ENCODE peak calls at places on chromosomes 3 and 15, in seven cellular contexts. T is HepG2, U is HCT116, P is Panc1, D is K562, G is upper lobe of left lung, R is GM12878. E is an unnamed sample.
A peak's percentile ranks its signal among the peaks of the same experiment; 100 is the strongest.

GRCh38 chr15:73383310-73384185 is 14.8 kb upstream of the HCN4 start:
- ATAC-seq in P (no peak), U (no peak), R (no peak), G (no peak), D (no peak), T (no peak), E (no peak)

GRCh38 chr3:33848624-33849347 is 50.4 kb downstream of the PDCD6IP start:
- ATAC-seq in D (no peak), R (no peak), U (no peak), T (peak; percentile 50), P (no peak), G (no peak), E (no peak)

GRCh38 chr15:22224241-22224671 is 143.9 kb downstream of the OR4M2 start:
- ATAC-seq in P (no peak), U (no peak), T (no peak), G (no peak), R (no peak), D (peak; percentile 8), E (no peak)

GRCh38 chr3:149534671-149535394 is 60.3 kb downstream of the TM4SF4 start:
- ATAC-seq in D (no peak), T (peak; percentile 34), U (no peak), R (no peak), G (peak; percentile 78), P (peak; percentile 55), E (no peak)

GRCh38 chr3:111980716-111981456 is 2.1 kb downstream of the ABHD10 start:
- ATAC-seq in R (no peak), G (no peak), D (no peak), P (no peak), T (no peak), U (no peak), E (no peak)

GRCh38 chr3:72317491-72317890 is 530.8 kb downstream of the SHQ1 start:
- ATAC-seq in D (no peak), G (no peak), R (no peak), U (no peak), T (peak; percentile 28), P (no peak), E (peak; percentile 45)

GRCh38 chr3:134793562-134793961 is 1.5 kb upstream of the EPHB1 start:
- ATAC-seq in G (no peak), D (no peak), T (no peak), R (no peak), P (no peak), U (no peak), E (no peak)

GRCh38 chr3:113551821-113552220 is 19.5 kb downstream of the SIDT1 start:
- ATAC-seq in U (no peak), P (no peak), D (no peak), G (no peak), R (no peak), T (no peak), E (no peak)

GRCh38 chr3:102036015-102036414 is 186.7 kb downstream of the NFKBIZ start:
- ATAC-seq in D (no peak), R (peak; percentile 59), P (no peak), G (no peak), U (no peak), T (no peak), E (no peak)

GRCh38 chr3:194097141-194097880 is 38.6 kb upstream of the HES1 start:
- ATAC-seq in D (no peak), T (no peak), G (no peak), P (peak; percentile 26), U (no peak), R (no peak), E (no peak)

GRCh38 chr3:197750863-197751737 is 1.4 kb downstream of the FYTTD1 start:
- ATAC-seq in U (no peak), T (no peak), G (no peak), R (peak; percentile 3), D (peak; percentile 8), P (no peak), E (peak; percentile 35)

GRCh38 chr3:17151598-17152373 is 267.0 kb downstream of the PLCL2 start:
- ATAC-seq in R (peak; percentile 96), P (peak; percentile 48), G (no peak), U (no peak), D (peak; percentile 68), T (peak; percentile 19), E (no peak)

GRCh38 chr3:158434412-158435038 is 136.5 kb upstream of the MLF1 start:
- ATAC-seq in U (peak; percentile 87), P (peak; percentile 98), G (no peak), T (peak; percentile 99), D (peak; percentile 98), R (peak; percentile 96), E (no peak)

GRCh38 chr3:20280257-20280656 is 94.3 kb upstream of the SGO1 start:
- ATAC-seq in T (no peak), R (peak; percentile 36), U (no peak), G (no peak), P (no peak), D (peak; percentile 61), E (no peak)

GRCh38 chr3:192897005-192897404 is 20.7 kb downstream of the MB21D2 start:
- ATAC-seq in U (no peak), P (no peak), R (no peak), G (no peak), D (no peak), T (peak; percentile 85), E (no peak)

DNA sequence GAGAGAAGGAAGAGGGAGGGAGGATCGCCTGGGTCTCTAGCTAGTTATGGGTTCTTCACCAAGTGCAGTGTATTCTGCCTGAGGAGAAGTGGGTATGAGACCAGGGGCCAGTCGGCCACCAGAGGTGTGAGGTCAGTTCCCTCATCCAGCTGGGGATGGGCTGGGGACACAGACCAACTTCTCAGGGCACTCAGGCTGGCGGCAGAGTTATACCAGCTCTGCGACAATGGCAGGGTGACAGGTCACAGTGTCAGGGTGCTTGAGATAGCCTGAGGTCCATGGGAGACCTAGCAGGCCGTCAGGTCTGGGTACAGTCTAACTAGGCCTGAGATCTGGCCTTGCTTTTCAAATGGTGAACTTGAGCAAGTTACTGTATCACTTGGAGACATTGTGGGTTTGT is 31.4 kb upstream of the PLXNA1 start:
- ATAC-seq in U (no peak), D (no peak), P (no peak), T (no peak), R (no peak), G (no peak), E (no peak)
- TF ChIP-seq POLR2AphosphoS5 in U (no peak), D (no peak), P (no peak), T (no peak), R (no peak), G (no peak), E (no peak)

DNA sequence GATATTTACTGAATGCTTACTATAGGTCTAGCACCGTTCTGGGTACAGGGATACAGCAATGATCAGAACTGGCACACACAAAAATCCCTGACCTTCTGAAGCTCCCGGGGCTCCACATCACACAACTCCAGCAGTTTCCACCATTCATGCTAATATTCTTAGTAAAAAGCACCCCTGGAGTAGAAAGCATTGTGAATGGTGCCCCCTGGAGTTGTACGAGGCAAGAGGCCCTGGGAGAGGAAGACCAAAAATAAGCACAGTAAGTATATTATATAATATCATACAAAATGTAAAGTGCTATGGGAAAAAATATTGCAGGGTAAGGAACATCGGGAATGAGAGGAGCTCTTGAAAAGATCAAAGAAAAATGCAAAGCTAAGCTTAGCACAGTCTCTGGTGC is 790 bp upstream of the SRGAP3 start:
- ATAC-seq in G (no peak), D (no peak), R (no peak), U (no peak), P (no peak), T (no peak), E (no peak)
- TF ChIP-seq CTCF in G (no peak), D (no peak), R (peak; percentile 12), U (peak; percentile 22), P (peak; percentile 22), T (peak; percentile 10), E (no peak)

GRCh38 chr15:49330166-49330565 is 92.9 kb upstream of the FGF7 start:
- ATAC-seq in R (no peak), G (no peak), U (no peak), P (no peak), T (no peak), D (no peak), E (no peak)

GRCh38 chr15:49331951-49332350 is 91.1 kb upstream of the FGF7 start:
- ATAC-seq in U (no peak), G (no peak), P (no peak), R (no peak), T (no peak), D (peak; percentile 36), E (no peak)

GRCh38 chr15:49323207-49323606 is 99.8 kb upstream of the FGF7 start:
- ATAC-seq in R (no peak), U (no peak), D (no peak), G (no peak), T (no peak), P (no peak), E (no peak)

GRCh38 chr15:49328941-49329340 is 94.1 kb upstream of the FGF7 start:
- ATAC-seq in R (no peak), P (no peak), D (no peak), U (no peak), G (no peak), T (no peak), E (no peak)

DNA sequence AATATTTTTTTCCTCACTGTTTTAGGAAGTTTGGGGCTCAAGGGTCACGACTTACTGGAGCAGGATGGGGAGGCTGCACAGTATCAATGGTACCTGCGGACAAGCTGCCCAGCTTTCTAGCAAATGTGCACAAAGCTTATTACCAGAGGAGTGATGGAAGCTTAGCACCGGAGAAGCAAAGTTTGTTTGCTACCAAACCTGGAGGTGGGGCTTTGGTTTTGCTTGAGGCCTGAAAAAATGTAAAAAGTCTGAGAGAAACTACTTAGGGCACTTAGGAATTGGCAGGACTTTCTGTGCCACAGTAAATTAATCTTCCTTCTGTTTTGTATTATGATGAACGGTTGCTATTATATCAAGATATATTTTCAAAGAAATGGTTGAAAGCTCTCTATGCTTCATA is 95.1 kb upstream of the FGF7 start:
- ATAC-seq in P (no peak), G (no peak), D (no peak), U (no peak), R (no peak), T (no peak), E (no peak)
- TF ChIP-seq POLR2AphosphoS5 in P (no peak), G (no peak), D (no peak), U (no peak), R (no peak), T (no peak), E (no peak)

DNA sequence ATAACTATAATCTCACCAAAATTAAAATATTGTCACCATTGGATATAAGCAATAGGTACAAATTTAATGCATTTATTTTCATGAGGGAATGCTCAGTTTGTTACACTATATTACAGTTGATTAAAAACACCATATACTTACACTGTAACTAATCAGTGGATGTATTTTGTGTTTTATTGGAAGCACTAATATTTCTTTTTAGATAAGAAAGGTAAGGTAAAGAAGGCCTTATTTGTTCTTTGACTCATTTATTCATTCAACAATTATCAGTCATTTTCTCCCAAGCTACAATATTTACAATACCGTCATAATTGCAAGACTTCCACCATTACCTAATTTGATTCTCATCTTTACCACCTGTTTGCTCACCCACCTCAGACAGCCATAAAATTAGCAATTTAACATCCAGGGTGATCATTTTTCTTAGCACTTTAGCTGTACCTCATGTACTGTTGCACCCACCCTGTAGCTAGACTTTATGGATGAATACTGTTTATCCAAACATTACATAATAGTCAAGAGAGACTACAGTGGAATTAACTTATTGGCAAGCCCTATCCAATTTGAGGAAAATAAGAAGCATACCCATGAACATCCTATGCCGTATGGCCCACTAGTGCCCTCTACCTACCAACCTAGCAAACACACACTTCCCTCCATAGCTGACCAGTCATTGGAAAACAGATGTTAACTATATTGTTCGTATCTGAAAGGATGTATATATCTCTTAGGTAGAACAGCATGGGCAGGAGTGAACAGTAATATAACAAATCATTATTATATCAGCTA is 229.6 kb downstream of the BBX start:
- ATAC-seq in G (no peak), R (peak; percentile 70), D (peak; percentile 75), P (no peak), U (peak; percentile 81), T (peak; percentile 89), E (no peak)
- TF ChIP-seq CTCF in G (no peak), R (peak; percentile 45), D (peak; percentile 42), P (peak; percentile 62), U (peak; percentile 27), T (peak; percentile 67), E (peak; percentile 40)

E was measured in gastroesophageal sphincter.